ENCODE peak calls at places on chromosomes 7 and 10, in nine cellular contexts. Y is hepatocyte; D is GM23248; E is AG04450; U is OCI-LY7; A is kidney; W is upper lobe of right lung; H is left ventricle myocardium inferior; J is CD8-positive, alpha-beta T cell. F is an unnamed sample.

GRCh38 chr10:78305311-78305710 is 271.6 kb downstream of the RPS24 start:
- DNase-seq in Y (no peak), J (no peak), W (no peak), A (no peak), D (no peak), U (no peak), E (no peak), H (no peak), F (no peak)

GRCh38 chr10:69446650-69447151 is 4.6 kb upstream of the TSPAN15 start:
- DNase-seq in U (no peak), Y (peak; percentile 75), D (peak; percentile 90), J (no peak), W (no peak), A (no peak), H (no peak), E (peak; percentile 37), F (no peak)

GRCh38 chr10:132878730-132879407 is 63.5 kb downstream of the CFAP46 start:
- DNase-seq in A (peak; percentile 52), J (no peak), D (no peak), Y (no peak), E (no peak), U (no peak), H (no peak), W (peak; percentile 58), F (no peak)

GRCh38 chr10:75191821-75192568 is 18.6 kb upstream of the VDAC2 start:
- DNase-seq in J (no peak), W (no peak), A (peak; percentile 82), E (peak; percentile 73), Y (peak; percentile 85), H (peak; percentile 52), U (no peak), D (peak; percentile 95), F (peak; percentile 64)

GRCh38 chr10:82668266-82668665 is 793.3 kb downstream of the NRG3 start:
- DNase-seq in Y (no peak), D (no peak), W (no peak), J (no peak), A (no peak), H (no peak), U (no peak), E (no peak), F (no peak)

GRCh38 chr10:79104264-79104954 is 35.6 kb downstream of the ZMIZ1 start:
- DNase-seq in W (no peak), E (no peak), U (no peak), Y (no peak), D (peak; percentile 61), H (peak; percentile 64), J (no peak), A (peak; percentile 87), F (peak; percentile 54)

GRCh38 chr7:94289071-94289470 is 105.6 kb upstream of the COL1A2 start:
- DNase-seq in E (peak; percentile 80), J (no peak), H (peak; percentile 31), W (no peak), A (no peak), U (peak; percentile 4), Y (peak; percentile 89), D (peak; percentile 94), F (peak; percentile 87)

GRCh38 chr10:73088304-73088703 is 8.4 kb downstream of the P4HA1 start:
- DNase-seq in Y (no peak), J (no peak), D (no peak), H (no peak), W (no peak), E (no peak), A (no peak), U (no peak), F (no peak)

GRCh38 chr7:20470082-20470481 is 139.4 kb downstream of the ITGB8 start:
- DNase-seq in A (no peak), U (no peak), H (no peak), E (no peak), W (no peak), J (no peak), Y (no peak), D (no peak), F (no peak)

GRCh38 chr10:100826983-100827818 is 81.8 kb downstream of the PAX2 start:
- DNase-seq in U (no peak), E (no peak), D (peak; percentile 10), Y (peak; percentile 64), W (no peak), H (no peak), A (peak; percentile 79), J (no peak), F (no peak)

GRCh38 chr7:5526190-5527037 is 102.8 kb upstream of the TNRC18 start:
- DNase-seq in Y (peak; percentile 68), A (no peak), E (no peak), H (peak; percentile 59), W (no peak), D (peak; percentile 36), U (peak; percentile 29), J (no peak), F (no peak)

GRCh38 chr10:81894616-81895015 is 19.6 kb downstream of the NRG3 start:
- DNase-seq in D (no peak), H (no peak), J (no peak), A (no peak), U (no peak), E (no peak), Y (no peak), W (no peak), F (no peak)

GRCh38 chr7:143954163-143954894 is at the start of gene OR2F1:
- DNase-seq in H (no peak), J (no peak), Y (no peak), E (no peak), D (peak; percentile 46), U (no peak), W (no peak), A (no peak), F (no peak)

GRCh38 chr10:131203456-131204357 is 107.8 kb downstream of the TCERG1L start:
- DNase-seq in A (peak; percentile 42), Y (no peak), D (no peak), U (no peak), W (no peak), H (no peak), E (no peak), J (no peak), F (no peak)

GRCh38 chr7:20785211-20786048 is 1.3 kb downstream of the SP8 start:
- DNase-seq in E (no peak), J (no peak), H (no peak), D (peak; percentile 47), A (no peak), Y (peak; percentile 56), U (no peak), W (no peak), F (no peak)

GRCh38 chr7:31957756-31958155 is 112.5 kb downstream of the PDE1C start:
- DNase-seq in E (no peak), J (no peak), Y (no peak), W (no peak), D (peak; percentile 44), A (no peak), U (no peak), H (no peak), F (peak; percentile 8)

GRCh38 chr10:87861566-87861952 is 1.8 kb downstream of the KLLN start:
- DNase-seq in E (peak; percentile 53), D (peak; percentile 94), W (peak; percentile 88), U (peak; percentile 82), Y (peak; percentile 87), A (peak; percentile 93), J (no peak), H (peak; percentile 85), F (peak; percentile 27)

GRCh38 chr7:30136743-30137485 is 2.1 kb downstream of the MTURN start:
- DNase-seq in W (no peak), H (no peak), J (no peak), Y (no peak), E (no peak), A (no peak), U (no peak), D (peak; percentile 58), F (no peak)
- H3K4me3 ChIP-seq in W (peak overlapping the region; percentile 91), H (peak overlapping the region; percentile 98), J (no peak overlapping the region), Y (no peak overlapping the region), E (peak overlapping the region; percentile 82), A (peak overlapping the region; percentile 83), U (no peak overlapping the region), D (peak overlapping the region; percentile 91), F (peak overlapping the region; percentile 87)

GRCh38 chr7:101743995-101744360 is 73.4 kb upstream of the CUX1 start:
- DNase-seq in U (peak; percentile 78), H (no peak), W (no peak), Y (no peak), J (no peak), D (no peak), A (no peak), E (no peak), F (no peak)
- H3K4me3 ChIP-seq in U (peak overlapping the region; percentile 76), H (peak overlapping the region; percentile 70), W (peak overlapping the region; percentile 51), Y (no peak overlapping the region), J (peak overlapping the region; percentile 69), D (no peak overlapping the region), A (peak overlapping the region; percentile 59), E (no peak overlapping the region), F (no peak overlapping the region)

GRCh38 chr7:154985230-154985629 is 17.7 kb downstream of the PAXIP1 start:
- DNase-seq in H (no peak), E (no peak), U (no peak), W (no peak), A (no peak), J (no peak), D (no peak), Y (no peak), F (no peak)

GRCh38 chr7:154990964-154991514 is 11.9 kb downstream of the PAXIP1 start:
- DNase-seq in E (no peak), W (no peak), U (no peak), Y (no peak), J (no peak), A (no peak), D (no peak), H (no peak), F (no peak)

GRCh38 chr7:154984601-154985188 is 18.2 kb downstream of the PAXIP1 start:
- DNase-seq in Y (no peak), E (no peak), H (no peak), J (no peak), A (no peak), D (peak; percentile 34), U (no peak), W (no peak), F (no peak)

GRCh38 chr7:154986200-154986599 is 16.7 kb downstream of the PAXIP1 start:
- DNase-seq in J (no peak), Y (no peak), W (no peak), U (no peak), A (no peak), H (no peak), E (no peak), D (no peak), F (no peak)

GRCh38 chr7:154987571-154987970 is 15.4 kb downstream of the PAXIP1 start:
- DNase-seq in U (no peak), Y (no peak), H (no peak), A (no peak), D (no peak), W (no peak), E (no peak), J (no peak), F (no peak)
- H3K4me3 ChIP-seq in U (no peak overlapping the region), Y (no peak overlapping the region), H (no peak overlapping the region), A (no peak overlapping the region), D (no peak overlapping the region), W (no peak overlapping the region), E (no peak overlapping the region), J (no peak overlapping the region), F (no peak overlapping the region)

GRCh38 chr10:32955299-32955772 is 2.7 kb downstream of the ITGB1 start:
- DNase-seq in A (no peak), W (no peak), E (no peak), Y (no peak), D (no peak), J (no peak), U (no peak), H (no peak), F (no peak)
- H3K4me3 ChIP-seq in A (peak overlapping the region; percentile 65), W (peak overlapping the region; percentile 90), E (peak overlapping the region; percentile 79), Y (no peak overlapping the region), D (peak overlapping the region; percentile 84), J (no peak overlapping the region), U (peak overlapping the region; percentile 94), H (peak overlapping the region; percentile 97), F (peak overlapping the region; percentile 86)